ENCODE peak calls at places on chromosome 18, in five cellular contexts. One of them, this sample, is unnamed.

GRCh38 chr18:22668496-22668895 is 250.8 kb upstream of the CTAGE1 start:
- DNase-seq in SJSA1: no peak
- DNase-seq in hepatocyte: no peak
- DNase-seq in left ventricle myocardium inferior: no peak
- DNase-seq in HAP-1: no peak
- DNase-seq in this sample: no peak

GRCh38 chr18:54900290-54900689 is 59.0 kb downstream of the CCDC68 start:
- DNase-seq in SJSA1: no peak
- DNase-seq in hepatocyte: no peak
- DNase-seq in left ventricle myocardium inferior: no peak
- DNase-seq in HAP-1: no peak
- DNase-seq in this sample: no peak

GRCh38 chr18:44599409-44599808 is 81.3 kb upstream of the SETBP1 start:
- DNase-seq in SJSA1: no peak
- DNase-seq in hepatocyte: peak; percentile 11
- DNase-seq in left ventricle myocardium inferior: peak; percentile 18
- DNase-seq in HAP-1: no peak
- DNase-seq in this sample: no peak

GRCh38 chr18:9334351-9335254 is at the start of gene TWSG1:
- DNase-seq in SJSA1: peak; percentile 98
- DNase-seq in hepatocyte: peak; percentile 97
- DNase-seq in left ventricle myocardium inferior: peak; percentile 95
- DNase-seq in HAP-1: peak; percentile 93
- DNase-seq in this sample: peak; percentile 98

GRCh38 chr18:63817441-63818051 is 42.3 kb downstream of the SERPINB7 start:
- DNase-seq in SJSA1: no peak
- DNase-seq in hepatocyte: no peak
- DNase-seq in left ventricle myocardium inferior: no peak
- DNase-seq in HAP-1: no peak
- DNase-seq in this sample: peak; percentile 87

GRCh38 chr18:8517276-8517675 is 92.0 kb upstream of the RAB12 start:
- DNase-seq in SJSA1: no peak
- DNase-seq in hepatocyte: no peak
- DNase-seq in left ventricle myocardium inferior: no peak
- DNase-seq in HAP-1: no peak
- DNase-seq in this sample: no peak

GRCh38 chr18:36595046-36595817 is 233.6 kb downstream of the TPGS2 start:
- DNase-seq in SJSA1: no peak
- DNase-seq in hepatocyte: no peak
- DNase-seq in left ventricle myocardium inferior: no peak
- DNase-seq in HAP-1: no peak
- DNase-seq in this sample: no peak

GRCh38 chr18:74412106-74412880 is 44.8 kb downstream of the DIPK1C start:
- DNase-seq in SJSA1: no peak
- DNase-seq in hepatocyte: no peak
- DNase-seq in left ventricle myocardium inferior: no peak
- DNase-seq in HAP-1: no peak
- DNase-seq in this sample: no peak

GRCh38 chr18:9483526-9483925 is 8.2 kb downstream of the RALBP1 start:
- DNase-seq in SJSA1: no peak
- DNase-seq in hepatocyte: no peak
- DNase-seq in left ventricle myocardium inferior: no peak
- DNase-seq in HAP-1: no peak
- DNase-seq in this sample: no peak

GRCh38 chr18:44733069-44733753 is 52.5 kb downstream of the SETBP1 start:
- DNase-seq in SJSA1: peak; percentile 84
- DNase-seq in hepatocyte: no peak
- DNase-seq in left ventricle myocardium inferior: no peak
- DNase-seq in HAP-1: no peak
- DNase-seq in this sample: peak; percentile 79

GRCh38 chr18:3211236-3211992 is 8.4 kb downstream of the MYOM1 start:
- DNase-seq in SJSA1: no peak
- DNase-seq in hepatocyte: peak; percentile 28
- DNase-seq in left ventricle myocardium inferior: no peak
- DNase-seq in HAP-1: peak; percentile 30
- DNase-seq in this sample: peak; percentile 47

GRCh38 chr18:34913837-34914755 is 127.1 kb upstream of the MAPRE2 start:
- DNase-seq in SJSA1: peak; percentile 62
- DNase-seq in hepatocyte: peak; percentile 63
- DNase-seq in left ventricle myocardium inferior: no peak
- DNase-seq in HAP-1: no peak
- DNase-seq in this sample: peak; percentile 66

GRCh38 chr18:50953822-50954221 is 14.0 kb upstream of the ELAC1 start:
- DNase-seq in SJSA1: no peak
- DNase-seq in hepatocyte: no peak
- DNase-seq in left ventricle myocardium inferior: no peak
- DNase-seq in HAP-1: no peak
- DNase-seq in this sample: no peak

GRCh38 chr18:4807495-4808293 is 352.6 kb upstream of the DLGAP1 start:
- DNase-seq in SJSA1: no peak
- DNase-seq in hepatocyte: no peak
- DNase-seq in left ventricle myocardium inferior: no peak
- DNase-seq in HAP-1: no peak
- DNase-seq in this sample: no peak

GRCh38 chr18:69217271-69217670 is 183.4 kb upstream of the DOK6 start:
- DNase-seq in SJSA1: no peak
- DNase-seq in hepatocyte: no peak
- DNase-seq in left ventricle myocardium inferior: no peak
- DNase-seq in HAP-1: no peak
- DNase-seq in this sample: no peak

GRCh38 chr18:70228546-70228945 is 23.1 kb upstream of the RTTN start:
- DNase-seq in SJSA1: no peak
- DNase-seq in hepatocyte: no peak
- DNase-seq in left ventricle myocardium inferior: no peak
- DNase-seq in HAP-1: no peak
- DNase-seq in this sample: no peak

GRCh38 chr18:22667616-22668422 is 250.1 kb upstream of the CTAGE1 start:
- DNase-seq in SJSA1: peak; percentile 63
- DNase-seq in hepatocyte: no peak
- DNase-seq in left ventricle myocardium inferior: no peak
- DNase-seq in HAP-1: no peak
- DNase-seq in this sample: peak; percentile 76

GRCh38 chr18:63850010-63850409 is 37.5 kb upstream of the SERPINB2 start:
- DNase-seq in SJSA1: peak; percentile 58
- DNase-seq in hepatocyte: peak; percentile 50
- DNase-seq in left ventricle myocardium inferior: no peak
- DNase-seq in HAP-1: no peak
- DNase-seq in this sample: peak; percentile 78

GRCh38 chr18:47203626-47204464 is 27.7 kb upstream of the IER3IP1 start:
- DNase-seq in SJSA1: no peak
- DNase-seq in hepatocyte: no peak
- DNase-seq in left ventricle myocardium inferior: no peak
- DNase-seq in HAP-1: no peak
- DNase-seq in this sample: no peak

GRCh38 chr18:53426656-53427055 is 797.8 kb downstream of the MBD2 start:
- DNase-seq in SJSA1: no peak
- DNase-seq in hepatocyte: no peak
- DNase-seq in left ventricle myocardium inferior: no peak
- DNase-seq in HAP-1: no peak
- DNase-seq in this sample: no peak

GRCh38 chr18:61039251-61039650 is 294.0 kb upstream of the CDH20 start:
- DNase-seq in SJSA1: no peak
- DNase-seq in hepatocyte: no peak
- DNase-seq in left ventricle myocardium inferior: no peak
- DNase-seq in HAP-1: no peak
- DNase-seq in this sample: no peak

GRCh38 chr18:62420513-62421209 is 95.6 kb downstream of the TNFRSF11A start:
- DNase-seq in SJSA1: peak; percentile 55
- DNase-seq in hepatocyte: peak; percentile 86
- DNase-seq in left ventricle myocardium inferior: no peak
- DNase-seq in HAP-1: no peak
- DNase-seq in this sample: peak; percentile 64

GRCh38 chr18:23231340-23232021 is 96.2 kb downstream of the CABLES1 start:
- DNase-seq in SJSA1: peak; percentile 81
- DNase-seq in hepatocyte: peak; percentile 28
- DNase-seq in left ventricle myocardium inferior: peak; percentile 51
- DNase-seq in HAP-1: no peak
- DNase-seq in this sample: peak; percentile 82

GRCh38 chr18:12841070-12841469 is 43.0 kb downstream of the PTPN2 start:
- DNase-seq in SJSA1: no peak
- DNase-seq in hepatocyte: no peak
- DNase-seq in left ventricle myocardium inferior: no peak
- DNase-seq in HAP-1: no peak
- DNase-seq in this sample: no peak

GRCh38 chr18:51251625-51252024 is 54.1 kb upstream of the MEX3C start:
- DNase-seq in SJSA1: no peak
- DNase-seq in hepatocyte: no peak
- DNase-seq in left ventricle myocardium inferior: no peak
- DNase-seq in HAP-1: no peak
- DNase-seq in this sample: no peak

GRCh38 chr18:74255022-74255658 is 36.6 kb downstream of the CYB5A start:
- DNase-seq in SJSA1: no peak
- DNase-seq in hepatocyte: no peak
- DNase-seq in left ventricle myocardium inferior: no peak
- DNase-seq in HAP-1: no peak
- DNase-seq in this sample: no peak

GRCh38 chr18:27996792-27997191 is 180.1 kb downstream of the CDH2 start:
- DNase-seq in SJSA1: no peak
- DNase-seq in hepatocyte: no peak
- DNase-seq in left ventricle myocardium inferior: no peak
- DNase-seq in HAP-1: no peak
- DNase-seq in this sample: peak; percentile 20

GRCh38 chr18:23259701-23260661 is 124.7 kb downstream of the CABLES1 start:
- DNase-seq in SJSA1: peak; percentile 62
- DNase-seq in hepatocyte: peak; percentile 89
- DNase-seq in left ventricle myocardium inferior: peak; percentile 80
- DNase-seq in HAP-1: no peak
- DNase-seq in this sample: peak; percentile 65

GRCh38 chr18:39622431-39622830 is 2056.8 kb upstream of the CELF4 start:
- DNase-seq in SJSA1: no peak
- DNase-seq in hepatocyte: no peak
- DNase-seq in left ventricle myocardium inferior: no peak
- DNase-seq in HAP-1: no peak
- DNase-seq in this sample: peak; percentile 26

DNA sequence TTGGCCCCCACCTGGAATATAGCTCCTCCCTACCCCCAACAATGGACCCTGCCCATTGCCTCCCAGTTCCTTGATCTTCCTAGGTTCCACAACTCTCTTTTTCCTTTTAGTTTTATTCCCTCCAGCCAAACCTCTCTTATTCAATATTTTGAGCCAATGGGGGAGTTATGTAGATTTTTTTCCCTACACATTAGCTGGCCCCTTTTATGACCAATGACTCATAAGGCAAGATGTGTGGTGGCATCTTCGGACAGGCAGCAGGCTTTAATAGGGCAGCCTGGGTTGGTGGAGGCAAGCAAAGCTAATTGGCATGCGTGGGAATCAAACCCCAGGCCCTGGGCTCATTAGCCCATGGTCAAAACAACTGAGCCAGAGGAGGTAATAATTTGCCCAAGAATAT is 9.2 kb downstream of the GRP start:
- DNase-seq in SJSA1: no peak
- DNase-seq in hepatocyte: no peak
- DNase-seq in left ventricle myocardium inferior: no peak
- DNase-seq in HAP-1: no peak
- DNase-seq in this sample: no peak
- H3K27me3 ChIP-seq in SJSA1: peaks cover 26% of the 10 kb centered on the region
- H3K27me3 ChIP-seq in hepatocyte: peaks cover 54% of the 10 kb centered on the region
- H3K27me3 ChIP-seq in left ventricle myocardium inferior: peaks cover 20% of the 10 kb centered on the region
- H3K27me3 ChIP-seq in HAP-1: peaks cover 13% of the 10 kb centered on the region
- H3K27me3 ChIP-seq in this sample: peaks cover 33% of the 10 kb centered on the region

GRCh38 chr18:76384114-76384790 is 110.8 kb downstream of the ZNF516 start:
- DNase-seq in SJSA1: peak; percentile 35
- DNase-seq in hepatocyte: no peak
- DNase-seq in left ventricle myocardium inferior: no peak
- DNase-seq in HAP-1: no peak
- DNase-seq in this sample: no peak
- H3K4me1 ChIP-seq in SJSA1: no peaks in the 10 kb centered on the region
- H3K4me1 ChIP-seq in hepatocyte: no peaks in the 10 kb centered on the region
- H3K4me1 ChIP-seq in left ventricle myocardium inferior: peaks cover 7% of the 10 kb centered on the region
- H3K4me1 ChIP-seq in HAP-1: peaks cover 10% of the 10 kb centered on the region
- H3K4me1 ChIP-seq in this sample: peaks cover 9% of the 10 kb centered on the region

GRCh38 chr18:77300579-77300978 is 50.9 kb downstream of the GALR1 start:
- DNase-seq in SJSA1: no peak
- DNase-seq in hepatocyte: no peak
- DNase-seq in left ventricle myocardium inferior: no peak
- DNase-seq in HAP-1: no peak
- DNase-seq in this sample: no peak

GRCh38 chr18:77299706-77300105 is 50.1 kb downstream of the GALR1 start:
- DNase-seq in SJSA1: no peak
- DNase-seq in hepatocyte: no peak
- DNase-seq in left ventricle myocardium inferior: no peak
- DNase-seq in HAP-1: no peak
- DNase-seq in this sample: no peak

GRCh38 chr18:77297919-77298571 is 48.4 kb downstream of the GALR1 start:
- DNase-seq in SJSA1: no peak
- DNase-seq in hepatocyte: no peak
- DNase-seq in left ventricle myocardium inferior: no peak
- DNase-seq in HAP-1: no peak
- DNase-seq in this sample: no peak
- H3K27me3 ChIP-seq in SJSA1: no peaks in the 10 kb centered on the region
- H3K27me3 ChIP-seq in hepatocyte: no peaks in the 10 kb centered on the region
- H3K27me3 ChIP-seq in left ventricle myocardium inferior: peaks cover 43% of the 10 kb centered on the region
- H3K27me3 ChIP-seq in HAP-1: no peaks in the 10 kb centered on the region
- H3K27me3 ChIP-seq in this sample: peaks cover 5% of the 10 kb centered on the region

GRCh38 chr18:58209326-58209725 is 165.3 kb downstream of the NEDD4L start:
- DNase-seq in SJSA1: no peak
- DNase-seq in hepatocyte: no peak
- DNase-seq in left ventricle myocardium inferior: no peak
- DNase-seq in HAP-1: no peak
- DNase-seq in this sample: no peak
- H3K4me1 ChIP-seq in SJSA1: peaks cover 60% of the 10 kb centered on the region
- H3K4me1 ChIP-seq in hepatocyte: peaks cover 38% of the 10 kb centered on the region
- H3K4me1 ChIP-seq in left ventricle myocardium inferior: peaks cover 27% of the 10 kb centered on the region
- H3K4me1 ChIP-seq in HAP-1: no peaks in the 10 kb centered on the region
- H3K4me1 ChIP-seq in this sample: peaks cover 32% of the 10 kb centered on the region

GRCh38 chr18:48393170-48393569 is 16.0 kb downstream of the ZBTB7C start:
- DNase-seq in SJSA1: no peak
- DNase-seq in hepatocyte: no peak
- DNase-seq in left ventricle myocardium inferior: no peak
- DNase-seq in HAP-1: no peak
- DNase-seq in this sample: no peak

GRCh38 chr18:48391863-48392262 is 17.3 kb downstream of the ZBTB7C start:
- DNase-seq in SJSA1: no peak
- DNase-seq in hepatocyte: no peak
- DNase-seq in left ventricle myocardium inferior: peak; percentile 48
- DNase-seq in HAP-1: no peak
- DNase-seq in this sample: peak; percentile 6

GRCh38 chr18:48392266-48392665 is 16.9 kb downstream of the ZBTB7C start:
- DNase-seq in SJSA1: no peak
- DNase-seq in hepatocyte: no peak
- DNase-seq in left ventricle myocardium inferior: no peak
- DNase-seq in HAP-1: no peak
- DNase-seq in this sample: peak; percentile 40

GRCh38 chr18:48395646-48396045 is 13.5 kb downstream of the ZBTB7C start:
- DNase-seq in SJSA1: no peak
- DNase-seq in hepatocyte: no peak
- DNase-seq in left ventricle myocardium inferior: no peak
- DNase-seq in HAP-1: no peak
- DNase-seq in this sample: no peak

GRCh38 chr18:48393776-48394175 is 15.4 kb downstream of the ZBTB7C start:
- DNase-seq in SJSA1: no peak
- DNase-seq in hepatocyte: no peak
- DNase-seq in left ventricle myocardium inferior: no peak
- DNase-seq in HAP-1: no peak
- DNase-seq in this sample: no peak
- H3K27me3 ChIP-seq in SJSA1: peaks cover 12% of the 10 kb centered on the region
- H3K27me3 ChIP-seq in hepatocyte: peaks cover 29% of the 10 kb centered on the region
- H3K27me3 ChIP-seq in left ventricle myocardium inferior: peaks cover 6% of the 10 kb centered on the region
- H3K27me3 ChIP-seq in HAP-1: peaks cover 18% of the 10 kb centered on the region
- H3K27me3 ChIP-seq in this sample: peaks cover 8% of the 10 kb centered on the region

GRCh38 chr18:31373641-31374040 is 2.9 kb upstream of the DSG4 start:
- DNase-seq in SJSA1: no peak
- DNase-seq in hepatocyte: peak; percentile 10
- DNase-seq in left ventricle myocardium inferior: no peak
- DNase-seq in HAP-1: no peak
- DNase-seq in this sample: no peak
- H3K4me1 ChIP-seq in SJSA1: no peaks in the 10 kb centered on the region
- H3K4me1 ChIP-seq in hepatocyte: no peaks in the 10 kb centered on the region
- H3K4me1 ChIP-seq in left ventricle myocardium inferior: no peaks in the 10 kb centered on the region
- H3K4me1 ChIP-seq in HAP-1: no peaks in the 10 kb centered on the region
- H3K4me1 ChIP-seq in this sample: no peaks in the 10 kb centered on the region